ENCODE peak calls at places on chromosome 1, in ten cellular contexts. One of them, this sample, is unnamed.

GRCh38 chr1:1173061-1173792 is 453 bp upstream of the TTLL10 start:
- DNase-seq in M059J: no peak
- DNase-seq in NCI-H2081: no peak
- DNase-seq in T-helper 9 cell: no peak
- DNase-seq in DMS 273 treated with DMSO at 0.1 percent for 48 hours: no peak
- DNase-seq in stimulated activated CD4-positive, alpha-beta T cell treated with anti-CD3 and anti-CD28 coated beads, Interleukin-15, amount 100 ng/mL, for 1 hour: no peak
- DNase-seq in ecto neural progenitor cell: peak; percentile 44
- DNase-seq in HTR-8/SVneo: no peak
- DNase-seq in activated T-cell treated with anti-CD3 and anti-CD28 coated beads, Interleukin-2, amount 50 U/mL, for 48 hours: no peak
- DNase-seq in activated CD4-positive, CD25-positive, alpha-beta regulatory T cell treated with anti-CD3 and anti-CD28 coated beads, Interleukin-2, amount 50 U/mL, for 72 hours: no peak
- DNase-seq in this sample: no peak

GRCh38 chr1:181972256-181972655 is 89.3 kb downstream of the ZNF648 start:
- DNase-seq in M059J: peak; percentile 0
- DNase-seq in NCI-H2081: no peak
- DNase-seq in T-helper 9 cell: no peak
- DNase-seq in DMS 273 treated with DMSO at 0.1 percent for 48 hours: no peak
- DNase-seq in stimulated activated CD4-positive, alpha-beta T cell treated with anti-CD3 and anti-CD28 coated beads, Interleukin-15, amount 100 ng/mL, for 1 hour: no peak
- DNase-seq in ecto neural progenitor cell: no peak
- DNase-seq in HTR-8/SVneo: no peak
- DNase-seq in activated T-cell treated with anti-CD3 and anti-CD28 coated beads, Interleukin-2, amount 50 U/mL, for 48 hours: no peak
- DNase-seq in activated CD4-positive, CD25-positive, alpha-beta regulatory T cell treated with anti-CD3 and anti-CD28 coated beads, Interleukin-2, amount 50 U/mL, for 72 hours: no peak
- DNase-seq in this sample: no peak

GRCh38 chr1:86594284-86594683 is 47.4 kb downstream of the CLCA4 start:
- DNase-seq in M059J: no peak
- DNase-seq in NCI-H2081: no peak
- DNase-seq in T-helper 9 cell: no peak
- DNase-seq in DMS 273 treated with DMSO at 0.1 percent for 48 hours: no peak
- DNase-seq in stimulated activated CD4-positive, alpha-beta T cell treated with anti-CD3 and anti-CD28 coated beads, Interleukin-15, amount 100 ng/mL, for 1 hour: no peak
- DNase-seq in ecto neural progenitor cell: no peak
- DNase-seq in HTR-8/SVneo: no peak
- DNase-seq in activated T-cell treated with anti-CD3 and anti-CD28 coated beads, Interleukin-2, amount 50 U/mL, for 48 hours: no peak
- DNase-seq in activated CD4-positive, CD25-positive, alpha-beta regulatory T cell treated with anti-CD3 and anti-CD28 coated beads, Interleukin-2, amount 50 U/mL, for 72 hours: no peak
- DNase-seq in this sample: no peak

GRCh38 chr1:66564250-66564649 is 30.3 kb downstream of the SGIP1 start:
- DNase-seq in M059J: peak; percentile 99
- DNase-seq in NCI-H2081: no peak
- DNase-seq in T-helper 9 cell: no peak
- DNase-seq in DMS 273 treated with DMSO at 0.1 percent for 48 hours: no peak
- DNase-seq in stimulated activated CD4-positive, alpha-beta T cell treated with anti-CD3 and anti-CD28 coated beads, Interleukin-15, amount 100 ng/mL, for 1 hour: no peak
- DNase-seq in ecto neural progenitor cell: no peak
- DNase-seq in HTR-8/SVneo: peak; percentile 38
- DNase-seq in activated T-cell treated with anti-CD3 and anti-CD28 coated beads, Interleukin-2, amount 50 U/mL, for 48 hours: no peak
- DNase-seq in activated CD4-positive, CD25-positive, alpha-beta regulatory T cell treated with anti-CD3 and anti-CD28 coated beads, Interleukin-2, amount 50 U/mL, for 72 hours: no peak
- DNase-seq in this sample: no peak

GRCh38 chr1:59434336-59434735 is 137.4 kb downstream of the FGGY start:
- DNase-seq in M059J: peak; percentile 98
- DNase-seq in NCI-H2081: no peak
- DNase-seq in T-helper 9 cell: no peak
- DNase-seq in DMS 273 treated with DMSO at 0.1 percent for 48 hours: no peak
- DNase-seq in stimulated activated CD4-positive, alpha-beta T cell treated with anti-CD3 and anti-CD28 coated beads, Interleukin-15, amount 100 ng/mL, for 1 hour: no peak
- DNase-seq in ecto neural progenitor cell: no peak
- DNase-seq in HTR-8/SVneo: peak; percentile 27
- DNase-seq in activated T-cell treated with anti-CD3 and anti-CD28 coated beads, Interleukin-2, amount 50 U/mL, for 48 hours: no peak
- DNase-seq in activated CD4-positive, CD25-positive, alpha-beta regulatory T cell treated with anti-CD3 and anti-CD28 coated beads, Interleukin-2, amount 50 U/mL, for 72 hours: no peak
- DNase-seq in this sample: no peak

GRCh38 chr1:207152792-207153434 is 48.9 kb downstream of the C4BPA start:
- DNase-seq in M059J: peak; percentile 12
- DNase-seq in NCI-H2081: no peak
- DNase-seq in T-helper 9 cell: no peak
- DNase-seq in DMS 273 treated with DMSO at 0.1 percent for 48 hours: no peak
- DNase-seq in stimulated activated CD4-positive, alpha-beta T cell treated with anti-CD3 and anti-CD28 coated beads, Interleukin-15, amount 100 ng/mL, for 1 hour: no peak
- DNase-seq in ecto neural progenitor cell: no peak
- DNase-seq in HTR-8/SVneo: no peak
- DNase-seq in activated T-cell treated with anti-CD3 and anti-CD28 coated beads, Interleukin-2, amount 50 U/mL, for 48 hours: no peak
- DNase-seq in activated CD4-positive, CD25-positive, alpha-beta regulatory T cell treated with anti-CD3 and anti-CD28 coated beads, Interleukin-2, amount 50 U/mL, for 72 hours: no peak
- DNase-seq in this sample: no peak

GRCh38 chr1:2433196-2433595 is 20.8 kb upstream of the PEX10 start:
- DNase-seq in M059J: no peak
- DNase-seq in NCI-H2081: no peak
- DNase-seq in T-helper 9 cell: no peak
- DNase-seq in DMS 273 treated with DMSO at 0.1 percent for 48 hours: no peak
- DNase-seq in stimulated activated CD4-positive, alpha-beta T cell treated with anti-CD3 and anti-CD28 coated beads, Interleukin-15, amount 100 ng/mL, for 1 hour: no peak
- DNase-seq in ecto neural progenitor cell: no peak
- DNase-seq in HTR-8/SVneo: no peak
- DNase-seq in activated T-cell treated with anti-CD3 and anti-CD28 coated beads, Interleukin-2, amount 50 U/mL, for 48 hours: no peak
- DNase-seq in activated CD4-positive, CD25-positive, alpha-beta regulatory T cell treated with anti-CD3 and anti-CD28 coated beads, Interleukin-2, amount 50 U/mL, for 72 hours: no peak
- DNase-seq in this sample: no peak

GRCh38 chr1:17829579-17829978 is 74.4 kb downstream of the ACTL8 start:
- DNase-seq in M059J: no peak
- DNase-seq in NCI-H2081: peak; percentile 28
- DNase-seq in T-helper 9 cell: no peak
- DNase-seq in DMS 273 treated with DMSO at 0.1 percent for 48 hours: no peak
- DNase-seq in stimulated activated CD4-positive, alpha-beta T cell treated with anti-CD3 and anti-CD28 coated beads, Interleukin-15, amount 100 ng/mL, for 1 hour: no peak
- DNase-seq in ecto neural progenitor cell: no peak
- DNase-seq in HTR-8/SVneo: no peak
- DNase-seq in activated T-cell treated with anti-CD3 and anti-CD28 coated beads, Interleukin-2, amount 50 U/mL, for 48 hours: no peak
- DNase-seq in activated CD4-positive, CD25-positive, alpha-beta regulatory T cell treated with anti-CD3 and anti-CD28 coated beads, Interleukin-2, amount 50 U/mL, for 72 hours: no peak
- DNase-seq in this sample: no peak

GRCh38 chr1:55214903-55215193 is 316 bp downstream of the USP24 start:
- DNase-seq in M059J: peak; percentile 45
- DNase-seq in NCI-H2081: no peak
- DNase-seq in T-helper 9 cell: peak; percentile 11
- DNase-seq in DMS 273 treated with DMSO at 0.1 percent for 48 hours: no peak
- DNase-seq in stimulated activated CD4-positive, alpha-beta T cell treated with anti-CD3 and anti-CD28 coated beads, Interleukin-15, amount 100 ng/mL, for 1 hour: no peak
- DNase-seq in ecto neural progenitor cell: peak; percentile 78
- DNase-seq in HTR-8/SVneo: no peak
- DNase-seq in activated T-cell treated with anti-CD3 and anti-CD28 coated beads, Interleukin-2, amount 50 U/mL, for 48 hours: no peak
- DNase-seq in activated CD4-positive, CD25-positive, alpha-beta regulatory T cell treated with anti-CD3 and anti-CD28 coated beads, Interleukin-2, amount 50 U/mL, for 72 hours: no peak
- DNase-seq in this sample: peak; percentile 84

This sample was measured in posterior cingulate gyrus.